ENCODE peak calls at places on chromosome 11, in eight cellular contexts. One of them, this sample, is unnamed.

GRCh38 chr11:742156-742546 is 5.1 kb upstream of the TALDO1 start:
- DNase-seq in stimulated activated naive CD8-positive, alpha-beta T cell treated with anti-CD3 and anti-CD28 coated beads, Interleukin-15, amount 100 ng/mL, for 72 hours: no peak
- DNase-seq in left cardiac atrium: no peak
- DNase-seq in stimulated activated naive CD4-positive, alpha-beta T cell: no peak
- DNase-seq in caudate nucleus: no peak
- DNase-seq in posterior vena cava: no peak
- DNase-seq in fibroblast of mammary gland: no peak
- DNase-seq in NCI-H1694: no peak
- DNase-seq in this sample: no peak

GRCh38 chr11:109970516-109971183 is 122.5 kb upstream of the ZC3H12C start:
- DNase-seq in stimulated activated naive CD8-positive, alpha-beta T cell treated with anti-CD3 and anti-CD28 coated beads, Interleukin-15, amount 100 ng/mL, for 72 hours: peak
- DNase-seq in left cardiac atrium: no peak
- DNase-seq in stimulated activated naive CD4-positive, alpha-beta T cell: no peak
- DNase-seq in caudate nucleus: no peak
- DNase-seq in posterior vena cava: no peak
- DNase-seq in fibroblast of mammary gland: no peak
- DNase-seq in NCI-H1694: no peak
- DNase-seq in this sample: no peak

GRCh38 chr11:77589521-77590193 is at the start of gene AQP11:
- DNase-seq in stimulated activated naive CD8-positive, alpha-beta T cell treated with anti-CD3 and anti-CD28 coated beads, Interleukin-15, amount 100 ng/mL, for 72 hours: peak
- DNase-seq in left cardiac atrium: peak
- DNase-seq in stimulated activated naive CD4-positive, alpha-beta T cell: no peak
- DNase-seq in caudate nucleus: peak
- DNase-seq in posterior vena cava: peak
- DNase-seq in fibroblast of mammary gland: peak
- DNase-seq in NCI-H1694: peak
- DNase-seq in this sample: peak

GRCh38 chr11:65479184-65480145 is 19.4 kb upstream of the MALAT1 start:
- DNase-seq in stimulated activated naive CD8-positive, alpha-beta T cell treated with anti-CD3 and anti-CD28 coated beads, Interleukin-15, amount 100 ng/mL, for 72 hours: no peak
- DNase-seq in left cardiac atrium: peak
- DNase-seq in stimulated activated naive CD4-positive, alpha-beta T cell: no peak
- DNase-seq in caudate nucleus: peak
- DNase-seq in posterior vena cava: peak
- DNase-seq in fibroblast of mammary gland: peak
- DNase-seq in NCI-H1694: no peak
- DNase-seq in this sample: no peak

GRCh38 chr11:3122775-3123201 is 42.3 kb downstream of the OSBPL5 start:
- DNase-seq in stimulated activated naive CD8-positive, alpha-beta T cell treated with anti-CD3 and anti-CD28 coated beads, Interleukin-15, amount 100 ng/mL, for 72 hours: no peak
- DNase-seq in left cardiac atrium: peak
- DNase-seq in stimulated activated naive CD4-positive, alpha-beta T cell: no peak
- DNase-seq in caudate nucleus: no peak
- DNase-seq in posterior vena cava: peak
- DNase-seq in fibroblast of mammary gland: no peak
- DNase-seq in NCI-H1694: no peak
- DNase-seq in this sample: no peak

GRCh38 chr11:57378166-57378565 is 2.8 kb downstream of the PRG3 start:
- DNase-seq in stimulated activated naive CD8-positive, alpha-beta T cell treated with anti-CD3 and anti-CD28 coated beads, Interleukin-15, amount 100 ng/mL, for 72 hours: no peak
- DNase-seq in left cardiac atrium: no peak
- DNase-seq in stimulated activated naive CD4-positive, alpha-beta T cell: no peak
- DNase-seq in caudate nucleus: no peak
- DNase-seq in posterior vena cava: no peak
- DNase-seq in fibroblast of mammary gland: peak
- DNase-seq in NCI-H1694: no peak
- DNase-seq in this sample: no peak

GRCh38 chr11:121295246-121296007 is 2.9 kb downstream of the SC5D start:
- DNase-seq in stimulated activated naive CD8-positive, alpha-beta T cell treated with anti-CD3 and anti-CD28 coated beads, Interleukin-15, amount 100 ng/mL, for 72 hours: no peak
- DNase-seq in left cardiac atrium: no peak
- DNase-seq in stimulated activated naive CD4-positive, alpha-beta T cell: no peak
- DNase-seq in caudate nucleus: no peak
- DNase-seq in posterior vena cava: no peak
- DNase-seq in fibroblast of mammary gland: peak
- DNase-seq in NCI-H1694: no peak
- DNase-seq in this sample: no peak

GRCh38 chr11:11407738-11408084 is 54.7 kb upstream of the CSNK2A3 start:
- DNase-seq in stimulated activated naive CD8-positive, alpha-beta T cell treated with anti-CD3 and anti-CD28 coated beads, Interleukin-15, amount 100 ng/mL, for 72 hours: no peak
- DNase-seq in left cardiac atrium: no peak
- DNase-seq in stimulated activated naive CD4-positive, alpha-beta T cell: no peak
- DNase-seq in caudate nucleus: no peak
- DNase-seq in posterior vena cava: no peak
- DNase-seq in fibroblast of mammary gland: no peak
- DNase-seq in NCI-H1694: no peak
- DNase-seq in this sample: no peak

GRCh38 chr11:65558002-65558784 is at the start of gene LTBP3:
- DNase-seq in stimulated activated naive CD8-positive, alpha-beta T cell treated with anti-CD3 and anti-CD28 coated beads, Interleukin-15, amount 100 ng/mL, for 72 hours: no peak
- DNase-seq in left cardiac atrium: peak
- DNase-seq in stimulated activated naive CD4-positive, alpha-beta T cell: peak
- DNase-seq in caudate nucleus: peak
- DNase-seq in posterior vena cava: peak
- DNase-seq in fibroblast of mammary gland: peak
- DNase-seq in NCI-H1694: peak
- DNase-seq in this sample: no peak

This sample was measured in B cell.